ENCODE peak calls at places on chromosomes 5 and 9, in five cellular contexts. H is SK-N-SH, C is GM12878, B is A549, N is K562. Y is an unnamed sample.

GRCh38 chr5:8829322-8830029 is 716.4 kb downstream of the SEMA5A start:
- DNase-seq in H (no peak), C (no peak), B (peak), N (no peak), Y (peak)

GRCh38 chr9:36128331-36128730 is 8.2 kb upstream of the GLIPR2 start:
- DNase-seq in H (no peak), C (no peak), B (no peak), N (no peak), Y (no peak)

GRCh38 chr9:98807070-98807810 is at the start of gene GALNT12:
- DNase-seq in H (peak), C (no peak), B (peak), N (peak), Y (no peak)

GRCh38 chr5:149217802-149218153 is 53.9 kb upstream of the AFAP1L1 start:
- DNase-seq in H (no peak), C (no peak), B (no peak), N (no peak), Y (no peak)

GRCh38 chr9:87564111-87564510 is 66.4 kb downstream of the DAPK1 start:
- DNase-seq in H (no peak), C (no peak), B (no peak), N (peak), Y (no peak)

GRCh38 chr9:99431103-99431502 is 209.0 kb downstream of the SEC61B start:
- DNase-seq in H (no peak), C (no peak), B (no peak), N (no peak), Y (peak)

GRCh38 chr9:14221558-14221957 is 92.4 kb downstream of the NFIB start:
- DNase-seq in H (no peak), C (no peak), B (peak), N (no peak), Y (peak)

GRCh38 chr5:100761192-100761591 is 141.9 kb downstream of the ST8SIA4 start:
- DNase-seq in H (no peak), C (no peak), B (no peak), N (no peak), Y (peak)

GRCh38 chr5:145887217-145887616 is 14.4 kb upstream of the GRXCR2 start:
- DNase-seq in H (no peak), C (no peak), B (no peak), N (peak), Y (no peak)

GRCh38 chr5:132280371-132281240 is 13.6 kb upstream of the SLC22A4 start:
- DNase-seq in H (no peak), C (no peak), B (no peak), N (no peak), Y (no peak)

GRCh38 chr5:132281856-132282614 is 12.2 kb upstream of the SLC22A4 start:
- DNase-seq in H (no peak), C (no peak), B (no peak), N (no peak), Y (no peak)

GRCh38 chr5:132277971-132278964 is 15.9 kb upstream of the SLC22A4 start:
- DNase-seq in H (no peak), C (no peak), B (no peak), N (peak), Y (no peak)

GRCh38 chr5:132279801-132280200 is 14.4 kb upstream of the SLC22A4 start:
- DNase-seq in H (no peak), C (no peak), B (no peak), N (no peak), Y (no peak)

DNA sequence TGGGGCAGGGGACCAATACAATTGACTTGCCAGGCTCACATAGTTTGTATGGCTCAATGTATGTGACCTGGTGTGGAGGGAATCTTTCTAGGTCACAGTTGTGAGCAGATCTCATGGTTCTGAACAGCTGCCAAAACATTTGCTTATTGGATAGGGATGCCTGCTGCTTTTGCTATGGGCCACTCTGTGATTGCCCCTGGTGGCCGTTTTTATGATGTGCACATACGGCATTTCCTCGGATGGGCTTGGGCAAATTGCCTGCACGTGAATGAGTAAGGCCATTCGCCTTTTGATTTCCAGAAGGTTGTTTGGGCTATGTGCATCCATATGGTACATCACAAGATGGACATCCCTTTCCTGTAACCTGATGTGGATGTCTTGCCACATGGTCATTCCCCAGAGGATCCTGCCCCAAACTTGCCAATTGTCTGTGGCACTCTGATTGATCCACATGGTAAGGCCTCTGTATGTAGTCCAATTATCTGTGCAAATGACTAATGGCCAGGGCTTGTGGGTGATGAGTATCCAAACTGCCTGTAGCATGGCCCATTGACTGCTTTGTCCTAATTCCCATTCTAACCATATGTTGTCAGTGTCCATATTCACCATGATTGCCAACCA is 10.7 kb upstream of the SLC22A4 start:
- DNase-seq in H (peak), C (no peak), B (peak), N (no peak), Y (peak)
- TF ChIP-seq CTCF in H (peak), C (peak), B (peak), N (peak), Y (peak)

GRCh38 chr5:14752497-14753071 is 88.1 kb downstream of the OTULIN start:
- DNase-seq in H (no peak), C (no peak), B (no peak), N (no peak), Y (no peak)

GRCh38 chr5:14750712-14751111 is 86.2 kb downstream of the OTULIN start:
- DNase-seq in H (no peak), C (no peak), B (no peak), N (no peak), Y (no peak)

GRCh38 chr5:14753292-14753691 is 88.8 kb downstream of the OTULIN start:
- DNase-seq in H (no peak), C (no peak), B (no peak), N (no peak), Y (peak)

GRCh38 chr5:14757853-14758252 is 93.3 kb downstream of the OTULIN start:
- DNase-seq in H (no peak), C (no peak), B (no peak), N (no peak), Y (no peak)

DNA sequence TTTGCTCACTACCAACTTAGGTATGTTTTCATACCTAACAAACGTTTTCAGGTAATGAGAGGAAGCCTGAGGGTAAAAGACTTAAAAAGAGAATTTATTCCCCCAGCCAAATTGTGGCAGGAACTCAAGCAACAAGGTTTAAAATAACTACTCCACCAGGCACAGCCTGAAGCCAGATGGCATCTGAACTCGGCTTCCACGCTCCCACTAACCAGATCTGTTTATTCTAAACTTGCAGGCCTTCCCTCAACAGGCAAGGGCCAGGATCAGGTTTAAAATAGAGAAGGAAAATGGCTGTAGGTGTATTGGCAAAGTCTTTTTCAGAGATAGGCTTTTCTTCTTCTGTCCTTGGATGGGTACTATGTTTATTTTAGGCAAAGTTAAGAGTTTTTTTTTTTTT is 89.4 kb downstream of the OTULIN start:
- DNase-seq in H (no peak), C (no peak), B (no peak), N (no peak), Y (peak)
- TF ChIP-seq USF2 in H (no peak), C (no peak), B (no peak), N (no peak), Y (no peak)

GRCh38 chr9:127692071-127692470 is 14.7 kb upstream of the CFAP157 start:
- DNase-seq in H (no peak), C (no peak), B (no peak), N (no peak), Y (no peak)

GRCh38 chr9:127694890-127695735 is 11.7 kb upstream of the CFAP157 start:
- DNase-seq in H (no peak), C (no peak), B (no peak), N (no peak), Y (no peak)

GRCh38 chr9:127690735-127691134 is 16.1 kb upstream of the CFAP157 start:
- DNase-seq in H (no peak), C (no peak), B (no peak), N (no peak), Y (no peak)

GRCh38 chr9:127693697-127694096 is 13.1 kb upstream of the CFAP157 start:
- DNase-seq in H (no peak), C (no peak), B (no peak), N (no peak), Y (no peak)

DNA sequence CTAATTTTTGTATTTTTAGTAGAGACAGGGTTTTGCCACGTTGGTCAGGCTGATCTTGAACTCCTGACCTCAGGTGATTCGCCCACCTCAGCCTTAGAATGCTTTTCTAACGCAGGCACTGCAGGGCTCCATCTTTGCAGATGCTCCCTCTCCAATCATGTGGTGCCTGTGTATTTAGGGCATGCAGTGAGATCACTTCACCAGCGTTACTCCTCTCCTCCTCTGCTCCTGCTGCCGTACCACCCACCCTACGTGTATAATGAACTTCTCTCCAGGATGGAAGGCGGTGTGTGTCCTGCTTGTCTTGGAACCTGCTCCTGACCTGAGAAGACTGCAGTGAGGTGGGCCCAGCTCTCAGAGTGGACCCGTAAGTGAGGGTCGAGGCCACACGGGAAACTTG is 13.6 kb upstream of the CFAP157 start:
- DNase-seq in H (no peak), C (no peak), B (no peak), N (no peak), Y (no peak)
- TF ChIP-seq RCOR1 in H (no peak), C (no peak), B (no peak), N (no peak), Y (no peak)

GRCh38 chr5:52799983-52800393 is 12.3 kb downstream of the ITGA1 start:
- DNase-seq in H (peak), C (peak), B (peak), N (peak), Y (peak)

GRCh38 chr5:52798952-52799351 is 11.2 kb downstream of the ITGA1 start:
- DNase-seq in H (no peak), C (no peak), B (no peak), N (no peak), Y (no peak)

GRCh38 chr5:52801329-52801728 is 13.6 kb downstream of the ITGA1 start:
- DNase-seq in H (no peak), C (no peak), B (no peak), N (peak), Y (peak)

GRCh38 chr5:52799358-52799982 is 11.8 kb downstream of the ITGA1 start:
- DNase-seq in H (peak), C (no peak), B (no peak), N (no peak), Y (peak)

GRCh38 chr5:52800394-52801213 is 12.9 kb downstream of the ITGA1 start:
- DNase-seq in H (peak), C (no peak), B (peak), N (peak), Y (peak)
- TF ChIP-seq CTCF in H (peak), C (no peak), B (no peak), N (no peak), Y (no peak)

GRCh38 chr9:130833324-130833990 is 1.6 kb upstream of the ABL1 start:
- DNase-seq in H (peak), C (no peak), B (no peak), N (no peak), Y (peak)

GRCh38 chr9:130837002-130837511 is 2.0 kb downstream of the ABL1 start:
- DNase-seq in H (peak), C (no peak), B (peak), N (no peak), Y (peak)

GRCh38 chr9:130837644-130838043 is 2.6 kb downstream of the ABL1 start:
- DNase-seq in H (no peak), C (no peak), B (no peak), N (no peak), Y (no peak)

GRCh38 chr9:130835441-130836298 is 616 bp downstream of the ABL1 start:
- DNase-seq in H (peak), C (no peak), B (peak), N (peak), Y (peak)

DNA sequence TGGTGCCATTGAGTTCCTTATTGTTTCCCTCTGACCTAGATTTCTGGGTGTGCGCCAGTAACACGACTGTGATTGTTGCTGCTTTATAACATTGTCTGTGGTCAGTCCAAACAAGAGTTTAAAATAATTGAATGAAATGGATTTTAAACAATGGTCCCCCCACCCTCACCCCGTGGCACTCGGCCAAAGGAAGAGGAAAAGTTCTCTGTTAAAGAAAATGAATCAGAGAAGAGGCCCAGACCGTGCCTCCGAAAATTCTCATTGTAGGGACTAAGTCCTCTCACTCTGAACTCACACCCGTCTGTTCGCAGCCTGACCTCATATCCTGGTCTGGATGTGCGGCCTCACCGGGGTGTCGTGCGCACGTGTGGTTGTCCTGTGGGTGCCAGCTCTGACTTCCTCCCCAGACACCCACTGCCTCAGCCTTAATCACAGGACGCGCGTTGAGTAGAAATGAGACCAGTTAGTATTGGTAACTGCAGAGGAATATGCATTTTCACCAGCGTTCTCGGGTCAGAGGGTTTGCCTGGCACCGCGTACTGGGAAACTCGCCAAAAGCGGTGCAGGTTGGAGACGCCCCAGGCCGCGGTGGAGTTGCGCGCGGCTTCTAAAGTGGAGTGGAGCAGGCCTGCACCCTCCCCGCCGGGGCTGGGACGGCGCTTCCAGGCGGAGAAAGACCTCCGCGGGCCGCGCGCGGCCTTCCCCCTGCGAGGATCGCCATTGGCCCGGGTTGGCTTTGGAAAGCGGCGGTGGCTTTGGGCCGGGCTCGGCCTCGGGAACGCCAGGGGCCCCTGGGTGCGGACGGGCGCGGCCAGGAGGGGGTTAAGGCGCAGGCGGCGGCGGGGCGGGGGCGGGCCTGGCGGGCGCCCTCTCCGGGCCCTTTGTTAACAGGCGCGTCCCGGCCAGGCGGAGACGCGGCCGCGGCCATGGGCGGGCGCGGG is at the start of gene ABL1:
- DNase-seq in H (peak), C (peak), B (peak), N (peak), Y (peak)
- TF ChIP-seq USF2 in H (no peak), C (no peak), B (no peak), N (no peak), Y (peak)

GRCh38 chr9:21964925-21965385 is 29.2 kb downstream of the CDKN2A start:
- DNase-seq in H (no peak), C (no peak), B (no peak), N (no peak), Y (no peak)

GRCh38 chr9:21967707-21968106 is 26.5 kb downstream of the CDKN2A start:
- DNase-seq in H (no peak), C (no peak), B (no peak), N (no peak), Y (no peak)

GRCh38 chr9:21966140-21966851 is 27.9 kb downstream of the CDKN2A start:
- DNase-seq in H (no peak), C (no peak), B (no peak), N (no peak), Y (no peak)

GRCh38 chr9:21967169-21967568 is 27.0 kb downstream of the CDKN2A start:
- DNase-seq in H (no peak), C (no peak), B (no peak), N (no peak), Y (no peak)

GRCh38 chr9:21965401-21965951 is 28.7 kb downstream of the CDKN2A start:
- DNase-seq in H (peak), C (no peak), B (no peak), N (no peak), Y (peak)
- TF ChIP-seq RCOR1 in H (no peak), C (no peak), B (no peak), N (no peak), Y (no peak)

GRCh38 chr5:180541710-180542109 is 47.5 kb downstream of the CNOT6 start:
- DNase-seq in H (no peak), C (no peak), B (no peak), N (no peak), Y (no peak)
- TF ChIP-seq CTCF in H (no peak), C (peak), B (no peak), N (no peak), Y (no peak)